ENCODE peak calls at places on chromosomes 4 and X, in seven cellular contexts. Z, M, G, E, W, S and C are unnamed samples.

GRCh38 chr4:119227690-119228089 is 15.2 kb downstream of the USP53 start:
- DNase-seq in E (no peak), M (no peak), G (peak), S (no peak), W (no peak), Z (peak), C (no peak)

GRCh38 chr4:36269116-36269515 is 12.3 kb upstream of the DTHD1 start:
- DNase-seq in W (no peak), M (no peak), E (no peak), G (no peak), S (no peak), Z (no peak), C (peak)

GRCh38 chrX:103830848-103831247 is 1.2 kb downstream of the RAB9B start:
- DNase-seq in S (no peak), Z (no peak), G (no peak), W (no peak), M (no peak), E (no peak), C (no peak)

GRCh38 chr4:182010876-182011275 is 232.3 kb upstream of the TENM3 start:
- DNase-seq in E (no peak), M (no peak), G (peak), Z (peak), S (no peak), W (no peak), C (no peak)

GRCh38 chr4:113173132-113173531 is 123.7 kb downstream of the ANK2 start:
- DNase-seq in Z (no peak), W (no peak), M (no peak), G (no peak), S (no peak), E (no peak), C (no peak)

GRCh38 chr4:118821590-118822293 is 14.2 kb downstream of the SEC24D start:
- DNase-seq in Z (no peak), E (no peak), S (no peak), W (peak), M (no peak), G (no peak), C (no peak)

GRCh38 chrX:67543818-67544217 is at the start of gene AR:
- DNase-seq in S (no peak), M (no peak), Z (peak), G (peak), E (no peak), W (peak), C (peak)

GRCh38 chrX:125289209-125289608 is 30.5 kb upstream of the TEX13C start:
- DNase-seq in Z (peak), G (no peak), W (peak), S (no peak), E (peak), M (no peak), C (no peak)

GRCh38 chr4:1537410-1538095 is 131.3 kb upstream of the NKX1-1 start:
- DNase-seq in S (no peak), Z (no peak), M (no peak), G (no peak), W (no peak), E (no peak), C (no peak)

GRCh38 chr4:163764569-163764968 is 270.1 kb downstream of the TMA16 start:
- DNase-seq in Z (no peak), W (no peak), G (no peak), M (no peak), E (peak), S (no peak), C (no peak)

GRCh38 chr4:116926631-116927295 is 158.6 kb downstream of the TRAM1L1 start:
- DNase-seq in W (peak), M (no peak), Z (no peak), E (no peak), S (no peak), G (no peak), C (no peak)

GRCh38 chr4:131207589-131207988 is 1941.5 kb upstream of the PCDH10 start:
- DNase-seq in E (no peak), M (no peak), Z (no peak), S (no peak), G (no peak), W (no peak), C (no peak)

GRCh38 chr4:5890063-5890727 is 2.7 kb downstream of the CRMP1 start:
- DNase-seq in W (peak), E (no peak), M (no peak), S (no peak), G (peak), Z (peak), C (no peak)

GRCh38 chrX:48685416-48685815 is 1.8 kb downstream of the WAS start:
- DNase-seq in G (no peak), E (no peak), M (no peak), S (no peak), Z (no peak), W (no peak), C (no peak)

GRCh38 chr4:1471443-1472147 is 65.4 kb upstream of the NKX1-1 start:
- DNase-seq in S (no peak), M (no peak), Z (no peak), G (no peak), W (no peak), E (no peak), C (no peak)

GRCh38 chr4:34250562-34250961 is 1993.8 kb downstream of the ARAP2 start:
- DNase-seq in Z (peak), G (peak), W (no peak), M (no peak), E (peak), S (no peak), C (peak)

GRCh38 chrX:40083120-40083978 is 14.4 kb downstream of the BCOR start:
- DNase-seq in M (no peak), S (no peak), G (no peak), E (peak), Z (no peak), W (peak), C (no peak)

GRCh38 chr4:187666634-187667033 is 328.9 kb upstream of the ZFP42 start:
- DNase-seq in S (no peak), M (no peak), W (peak), Z (peak), G (no peak), E (no peak), C (peak)

GRCh38 chr4:147480502-147480890 is 401 bp upstream of the EDNRA start:
- DNase-seq in Z (no peak), G (peak), S (no peak), W (no peak), E (no peak), M (no peak), C (no peak)

GRCh38 chr4:67886281-67886680 is 2.5 kb upstream of the TMPRSS11D start:
- DNase-seq in G (peak), Z (peak), M (no peak), W (no peak), S (no peak), E (peak), C (peak)

GRCh38 chr4:184684491-184685189 is 35.1 kb downstream of the PRIMPOL start:
- DNase-seq in Z (peak), W (no peak), G (peak), M (no peak), E (no peak), S (no peak), C (peak)

GRCh38 chr4:142817442-142817841 is 28.7 kb downstream of the INPP4B start:
- DNase-seq in M (no peak), G (peak), S (no peak), Z (peak), W (no peak), E (peak), C (peak)

DNA sequence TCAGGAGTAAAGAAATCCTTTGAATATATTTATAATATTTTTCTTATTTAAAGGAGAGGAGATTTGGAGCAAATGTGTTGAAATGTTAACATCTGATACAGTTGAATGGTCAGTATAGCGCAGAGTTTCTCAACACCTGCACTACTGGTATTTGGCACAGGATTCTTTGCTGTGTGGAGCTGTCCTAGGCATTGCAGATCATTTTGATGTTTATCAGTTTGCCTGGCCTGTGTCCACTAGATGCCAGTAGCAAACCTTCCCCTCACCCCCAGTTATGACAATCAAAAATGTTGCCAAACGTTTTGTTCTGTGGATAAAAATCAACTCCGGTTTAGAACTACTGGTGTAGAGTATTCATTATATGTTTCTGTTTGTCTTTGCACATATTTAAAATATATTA is 765.3 kb upstream of the SLIT2 start:
- DNase-seq in W (no peak), Z (no peak), G (peak), M (no peak), S (no peak), E (peak), C (no peak)
- TF ChIP-seq CTCF in W (no peak), Z (peak), G (peak), M (no peak), S (no peak), E (peak), C (no peak)

DNA sequence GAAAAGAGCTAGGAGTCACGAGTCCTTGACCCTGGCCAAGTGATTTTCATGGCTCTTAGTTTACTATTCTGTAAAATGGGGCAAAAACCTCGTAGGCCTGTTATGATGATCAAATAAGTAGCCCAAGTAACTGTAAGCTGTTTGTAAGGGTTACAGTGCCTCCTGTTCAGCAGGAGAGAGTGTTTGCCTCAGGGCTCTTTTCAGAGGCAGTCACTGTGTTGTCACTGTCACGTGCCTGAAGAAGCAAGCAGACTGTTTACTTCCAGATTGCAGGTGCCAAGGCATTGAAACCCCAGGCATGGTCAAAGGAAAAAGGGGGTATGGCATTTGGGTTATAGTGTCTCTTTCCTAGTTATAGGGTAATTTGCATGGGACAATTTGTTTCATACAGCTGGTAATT is 4.5 kb downstream of the RAB39B start:
- DNase-seq in W (no peak), S (no peak), G (no peak), E (no peak), M (no peak), Z (no peak), C (no peak)
- H3K4me3 ChIP-seq in W (no peak), S (no peak), G (no peak), E (no peak), M (no peak), Z (no peak), C (no peak)

DNA sequence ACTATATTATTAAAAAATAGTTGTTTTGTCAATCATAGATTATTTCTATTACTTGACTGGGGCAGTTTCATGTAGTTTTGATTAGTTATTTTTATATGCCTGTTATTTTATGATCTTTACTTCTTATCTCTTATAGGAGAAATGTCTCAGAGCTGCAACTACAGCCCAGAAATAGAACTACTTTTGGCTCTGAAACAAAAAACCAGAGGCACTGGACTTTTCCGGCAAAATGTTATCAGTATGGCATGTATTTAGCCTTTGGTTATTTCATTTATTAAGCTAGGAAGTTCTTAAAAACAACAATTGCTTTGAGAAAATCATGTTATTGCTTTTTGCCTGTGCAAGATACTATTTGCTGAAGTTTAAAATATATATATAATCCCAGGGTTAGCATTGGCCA is 566.5 kb downstream of the ANKRD50 start:
- DNase-seq in W (no peak), G (no peak), Z (no peak), S (no peak), M (no peak), E (no peak), C (no peak)
- TF ChIP-seq CTCF in W (no peak), G (no peak), Z (no peak), S (no peak), M (no peak), E (no peak), C (no peak)

GRCh38 chrX:71619193-71619592 is 882 bp upstream of the CXCR3 start:
- DNase-seq in W (no peak), Z (no peak), M (no peak), G (no peak), S (no peak), E (no peak), C (no peak)

GRCh38 chrX:71616672-71617529 is 1.4 kb downstream of the CXCR3 start:
- DNase-seq in S (no peak), Z (no peak), G (no peak), E (no peak), W (no peak), M (no peak), C (no peak)

GRCh38 chrX:71618787-71619186 is 476 bp upstream of the CXCR3 start:
- DNase-seq in W (no peak), G (no peak), S (no peak), E (no peak), Z (no peak), M (no peak), C (no peak)

GRCh38 chrX:71617742-71618141 is 569 bp downstream of the CXCR3 start:
- DNase-seq in M (no peak), S (no peak), E (no peak), Z (no peak), G (no peak), W (no peak), C (no peak)

DNA sequence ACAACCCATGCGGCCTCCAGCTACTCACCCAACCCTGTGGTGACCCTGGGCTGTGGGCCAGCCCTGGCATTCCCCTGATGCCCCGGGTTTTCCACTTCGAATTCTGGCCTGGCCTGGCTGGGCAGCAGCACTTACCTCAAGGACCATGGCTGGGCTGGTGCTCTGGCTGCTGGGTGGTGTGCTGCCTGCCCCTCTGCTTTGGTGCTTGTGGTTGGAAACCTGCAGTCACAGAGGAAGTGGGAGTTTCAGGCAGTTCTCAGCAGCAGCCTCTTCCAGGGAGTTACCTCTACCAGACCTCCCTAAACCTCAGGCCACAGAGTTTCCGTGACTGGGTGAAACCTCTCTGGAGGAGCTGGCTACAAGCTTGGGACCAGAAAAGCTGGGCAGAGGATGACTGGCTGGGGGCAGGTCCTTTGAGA is at the start of gene CXCR3:
- DNase-seq in S (no peak), G (no peak), M (no peak), W (no peak), E (no peak), Z (no peak), C (no peak)
- H3K4me3 ChIP-seq in S (no peak), G (no peak), M (no peak), W (no peak), E (no peak), Z (no peak), C (no peak)

DNA sequence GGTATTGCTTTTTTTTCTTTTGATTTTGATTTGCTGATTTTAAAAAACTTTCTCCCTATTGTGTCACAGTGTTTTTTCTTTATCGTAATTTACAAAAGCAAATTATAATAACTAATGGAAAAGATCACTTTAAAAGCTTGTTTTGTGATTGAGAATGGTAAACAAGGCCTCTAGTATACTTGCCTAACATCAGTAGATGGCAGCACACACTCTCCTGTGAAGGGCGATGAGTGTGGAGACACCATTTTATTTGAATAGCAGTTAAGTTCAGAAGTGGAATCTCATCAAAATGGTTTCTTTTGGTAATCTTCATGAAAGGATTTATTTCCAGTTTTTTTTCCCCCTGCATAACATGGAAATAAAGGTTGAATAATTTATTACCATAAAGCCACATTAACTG is 72.3 kb downstream of the PAK3 start:
- DNase-seq in W (peak), G (peak), M (no peak), S (no peak), Z (peak), E (peak), C (peak)
- TF ChIP-seq CTCF in W (peak), G (peak), M (no peak), S (no peak), Z (no peak), E (peak), C (no peak)

DNA sequence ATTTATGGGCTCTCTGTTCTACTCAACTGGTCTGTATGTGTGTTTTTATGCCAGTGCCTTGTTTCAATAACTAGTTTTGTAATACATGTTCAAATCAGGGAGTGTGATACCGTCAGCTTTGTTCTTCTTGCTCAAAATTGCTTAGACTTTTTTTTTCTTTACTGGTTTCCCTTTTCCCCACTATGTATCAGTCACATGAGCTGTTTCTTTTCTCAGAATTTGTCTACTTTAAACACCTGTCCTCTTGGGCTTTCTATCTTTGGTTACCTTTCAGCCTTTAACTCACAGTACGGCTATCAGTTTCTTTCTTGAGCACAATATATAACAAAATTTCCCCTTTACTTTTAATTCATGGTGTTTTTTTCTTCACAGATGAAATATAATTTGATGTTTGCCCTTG is 5.4 kb upstream of the GLRA3 start:
- DNase-seq in S (no peak), E (no peak), W (no peak), Z (no peak), M (no peak), G (no peak), C (no peak)
- H3K4me3 ChIP-seq in S (no peak), E (no peak), W (no peak), Z (no peak), M (no peak), G (no peak), C (no peak)

GRCh38 chrX:7021991-7022390 is 125.5 kb upstream of the STS start:
- DNase-seq in M (no peak), W (no peak), E (no peak), Z (no peak), S (no peak), G (no peak), C (no peak)

GRCh38 chrX:7024850-7025249 is 122.7 kb upstream of the STS start:
- DNase-seq in E (no peak), Z (no peak), S (no peak), M (no peak), W (no peak), G (no peak), C (no peak)

GRCh38 chrX:7025471-7025870 is 122.0 kb upstream of the STS start:
- DNase-seq in E (no peak), G (no peak), W (no peak), Z (no peak), M (no peak), S (no peak), C (no peak)

DNA sequence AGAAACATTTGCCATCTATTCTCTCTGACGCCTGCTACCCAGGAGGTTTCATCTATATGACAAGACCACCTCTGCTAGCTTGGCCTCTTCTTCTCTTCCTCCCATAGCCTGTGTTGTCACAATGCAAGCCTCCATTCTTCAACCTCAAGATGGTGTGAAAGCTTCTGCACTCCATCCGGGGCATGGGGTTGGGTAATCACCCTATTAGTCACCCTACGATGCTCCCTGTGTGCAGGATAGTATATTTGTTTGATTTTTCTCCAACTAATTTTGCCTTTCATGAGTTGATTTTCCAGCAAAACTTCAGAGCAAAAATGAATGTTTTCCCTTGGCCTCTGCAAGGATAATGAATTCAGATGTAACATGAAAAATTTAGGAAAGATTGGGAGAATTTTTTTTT is 128.0 kb upstream of the STS start:
- DNase-seq in E (no peak), G (no peak), S (no peak), Z (no peak), W (no peak), M (no peak), C (peak)
- TF ChIP-seq CTCF in E (no peak), G (no peak), S (no peak), Z (no peak), W (no peak), M (no peak), C (no peak)

DNA sequence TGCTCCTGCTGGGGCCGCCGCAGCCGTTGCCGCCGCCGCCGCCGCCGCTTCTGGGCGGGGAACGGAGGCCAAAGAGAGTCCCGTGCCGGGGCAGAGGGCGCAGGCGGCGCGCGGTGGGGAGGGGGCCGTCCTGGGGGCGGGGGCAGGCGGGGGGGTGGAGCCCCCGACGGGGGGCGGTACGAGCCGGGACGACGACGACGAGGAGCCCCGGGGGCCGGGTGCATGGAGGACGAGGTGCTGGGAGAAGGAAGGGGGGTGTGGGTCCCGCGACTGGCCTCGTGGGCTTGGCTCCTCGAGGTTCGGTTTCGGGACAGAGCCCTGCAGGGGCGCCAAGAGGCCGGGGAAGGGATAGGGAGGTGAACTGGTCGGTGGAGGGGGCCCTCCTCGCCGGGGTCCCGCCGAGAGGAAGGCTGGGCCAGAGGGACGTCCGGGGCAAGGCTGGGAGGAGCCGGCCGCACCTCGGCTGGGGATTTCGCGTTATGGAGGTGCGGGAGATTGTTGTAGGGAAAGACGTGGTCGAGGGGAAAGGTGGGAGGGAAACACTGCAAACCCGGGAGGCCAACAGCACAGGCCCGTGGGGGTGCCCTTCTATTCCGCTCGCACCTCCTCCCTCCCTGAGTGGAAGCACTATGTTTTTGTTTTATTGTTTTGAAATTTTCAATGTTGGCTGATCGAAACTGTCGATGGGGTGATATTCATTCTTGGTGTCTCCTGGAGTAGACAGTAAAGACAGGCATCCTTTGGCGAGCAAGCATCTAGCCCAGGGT is 1.9 kb downstream of the BCORL1 start:
- DNase-seq in M (no peak), Z (no peak), W (peak), G (no peak), E (no peak), S (no peak), C (no peak)
- H3K4me3 ChIP-seq in M (no peak), Z (peak), W (peak), G (peak), E (peak), S (no peak), C (peak)

GRCh38 chr4:154686838-154687237 is 57.0 kb upstream of the LRAT start:
- DNase-seq in Z (no peak), E (peak), M (no peak), W (no peak), S (no peak), G (peak), C (no peak)
- TF ChIP-seq CTCF in Z (peak), E (peak), M (no peak), W (peak), S (no peak), G (peak), C (no peak)